ENCODE peak calls at places on chromosomes 5 and 9, in five cellular contexts. One of them, this sample, is unnamed.

GRCh38 chr5:139814704-139815280 is 19.2 kb downstream of the PSD2 start:
- DNase-seq in bronchial epithelial cell: no peak
- DNase-seq in endothelial cell of umbilical vein: no peak
- DNase-seq in sigmoid colon: no peak
- DNase-seq in brain microvascular endothelial cell: no peak
- DNase-seq in this sample: no peak

GRCh38 chr9:117046666-117047327 is 359.7 kb downstream of the TRIM32 start:
- DNase-seq in brain microvascular endothelial cell: no peak
- DNase-seq in sigmoid colon: no peak
- DNase-seq in bronchial epithelial cell: peak
- DNase-seq in endothelial cell of umbilical vein: no peak
- DNase-seq in this sample: no peak

GRCh38 chr9:37378613-37379004 is 43.9 kb upstream of the GRHPR start:
- DNase-seq in endothelial cell of umbilical vein: no peak
- DNase-seq in sigmoid colon: no peak
- DNase-seq in bronchial epithelial cell: no peak
- DNase-seq in brain microvascular endothelial cell: no peak
- DNase-seq in this sample: no peak

GRCh38 chr5:147898875-147899401 is 7.4 kb downstream of the C5orf46 start:
- DNase-seq in brain microvascular endothelial cell: no peak
- DNase-seq in sigmoid colon: no peak
- DNase-seq in bronchial epithelial cell: peak
- DNase-seq in endothelial cell of umbilical vein: peak
- DNase-seq in this sample: no peak

GRCh38 chr9:134628354-134628736 is 13.3 kb upstream of the COL5A1 start:
- DNase-seq in sigmoid colon: no peak
- DNase-seq in brain microvascular endothelial cell: no peak
- DNase-seq in bronchial epithelial cell: no peak
- DNase-seq in endothelial cell of umbilical vein: no peak
- DNase-seq in this sample: no peak

GRCh38 chr5:88804444-88804843 is 78.5 kb downstream of the MEF2C start:
- DNase-seq in brain microvascular endothelial cell: no peak
- DNase-seq in sigmoid colon: no peak
- DNase-seq in bronchial epithelial cell: no peak
- DNase-seq in endothelial cell of umbilical vein: no peak
- DNase-seq in this sample: no peak

GRCh38 chr9:108040783-108041182 is 551.2 kb upstream of the KLF4 start:
- DNase-seq in brain microvascular endothelial cell: peak
- DNase-seq in bronchial epithelial cell: peak
- DNase-seq in sigmoid colon: no peak
- DNase-seq in endothelial cell of umbilical vein: no peak
- DNase-seq in this sample: no peak

GRCh38 chr5:77358566-77359205 is 133.4 kb downstream of the WDR41 start:
- DNase-seq in bronchial epithelial cell: peak
- DNase-seq in endothelial cell of umbilical vein: no peak
- DNase-seq in sigmoid colon: no peak
- DNase-seq in brain microvascular endothelial cell: no peak
- DNase-seq in this sample: no peak

GRCh38 chr5:114789773-114790402 is 379.8 kb downstream of the TRIM36 start:
- DNase-seq in sigmoid colon: no peak
- DNase-seq in bronchial epithelial cell: peak
- DNase-seq in brain microvascular endothelial cell: no peak
- DNase-seq in endothelial cell of umbilical vein: no peak
- DNase-seq in this sample: no peak

GRCh38 chr9:123425261-123425821 is 69.3 kb downstream of the CRB2 start:
- DNase-seq in brain microvascular endothelial cell: no peak
- DNase-seq in sigmoid colon: no peak
- DNase-seq in endothelial cell of umbilical vein: no peak
- DNase-seq in bronchial epithelial cell: no peak
- DNase-seq in this sample: no peak

GRCh38 chr5:59001154-59001553 is 418.3 kb downstream of the RAB3C start:
- DNase-seq in endothelial cell of umbilical vein: no peak
- DNase-seq in brain microvascular endothelial cell: no peak
- DNase-seq in bronchial epithelial cell: no peak
- DNase-seq in sigmoid colon: no peak
- DNase-seq in this sample: no peak

GRCh38 chr5:15904894-15905805 is 274.4 kb downstream of the MARCHF11 start:
- DNase-seq in bronchial epithelial cell: no peak
- DNase-seq in brain microvascular endothelial cell: no peak
- DNase-seq in endothelial cell of umbilical vein: no peak
- DNase-seq in sigmoid colon: no peak
- DNase-seq in this sample: no peak

GRCh38 chr9:7216004-7216821 is 458.4 kb downstream of the KDM4C start:
- DNase-seq in bronchial epithelial cell: peak
- DNase-seq in brain microvascular endothelial cell: peak
- DNase-seq in endothelial cell of umbilical vein: no peak
- DNase-seq in sigmoid colon: no peak
- DNase-seq in this sample: no peak

GRCh38 chr5:141001466-141001853 is 35.2 kb downstream of the PCDHAC2 start:
- DNase-seq in endothelial cell of umbilical vein: no peak
- DNase-seq in bronchial epithelial cell: peak
- DNase-seq in brain microvascular endothelial cell: no peak
- DNase-seq in sigmoid colon: no peak
- DNase-seq in this sample: no peak
- H3K4me3 ChIP-seq in endothelial cell of umbilical vein: peak
- H3K4me3 ChIP-seq in bronchial epithelial cell: peak
- H3K4me3 ChIP-seq in brain microvascular endothelial cell: no peak
- H3K4me3 ChIP-seq in sigmoid colon: peak
- H3K4me3 ChIP-seq in this sample: no peak

GRCh38 chr9:100101608-100102007 is 2.6 kb downstream of the INVS start:
- DNase-seq in sigmoid colon: no peak
- DNase-seq in brain microvascular endothelial cell: no peak
- DNase-seq in endothelial cell of umbilical vein: no peak
- DNase-seq in bronchial epithelial cell: no peak
- DNase-seq in this sample: no peak

GRCh38 chr9:100098887-100099721 is at the start of the genes ERP44 and INVS:
- DNase-seq in endothelial cell of umbilical vein: peak
- DNase-seq in bronchial epithelial cell: peak
- DNase-seq in brain microvascular endothelial cell: peak
- DNase-seq in sigmoid colon: peak
- DNase-seq in this sample: peak

GRCh38 chr9:100098241-100098886 is 436 bp downstream of the ERP44 start:
- DNase-seq in brain microvascular endothelial cell: peak
- DNase-seq in bronchial epithelial cell: peak
- DNase-seq in endothelial cell of umbilical vein: peak
- DNase-seq in sigmoid colon: peak
- DNase-seq in this sample: peak

GRCh38 chr9:100099722-100100042 is 639 bp downstream of the INVS start:
- DNase-seq in endothelial cell of umbilical vein: no peak
- DNase-seq in sigmoid colon: peak
- DNase-seq in bronchial epithelial cell: no peak
- DNase-seq in brain microvascular endothelial cell: no peak
- DNase-seq in this sample: no peak

GRCh38 chr9:100100268-100100667 is 1.2 kb downstream of the INVS start:
- DNase-seq in brain microvascular endothelial cell: no peak
- DNase-seq in endothelial cell of umbilical vein: no peak
- DNase-seq in bronchial epithelial cell: no peak
- DNase-seq in sigmoid colon: no peak
- DNase-seq in this sample: no peak
- H3K4me3 ChIP-seq in brain microvascular endothelial cell: no peak
- H3K4me3 ChIP-seq in endothelial cell of umbilical vein: peak
- H3K4me3 ChIP-seq in bronchial epithelial cell: no peak
- H3K4me3 ChIP-seq in sigmoid colon: peak
- H3K4me3 ChIP-seq in this sample: no peak

DNA sequence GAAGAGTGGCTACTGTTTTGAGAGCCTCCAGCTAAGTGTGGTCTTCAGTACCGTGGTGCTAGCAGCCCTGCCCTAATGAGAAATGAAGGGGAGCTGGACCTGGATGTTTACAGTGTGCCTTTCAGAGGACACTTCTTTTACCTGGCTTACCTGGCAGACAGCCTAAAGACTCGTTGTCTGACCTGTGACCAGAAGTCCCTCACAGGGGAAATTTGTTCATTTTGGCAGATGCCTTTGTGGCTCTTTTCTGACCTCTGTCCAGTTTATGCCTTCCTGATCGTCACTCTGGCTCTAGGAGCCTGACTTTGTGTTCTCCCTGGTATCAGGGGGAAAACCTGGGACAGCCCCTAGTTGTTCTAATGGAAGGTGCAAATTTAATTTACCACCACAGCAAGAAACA is 475.1 kb downstream of the DMRTA1 start:
- DNase-seq in brain microvascular endothelial cell: no peak
- DNase-seq in endothelial cell of umbilical vein: no peak
- DNase-seq in bronchial epithelial cell: no peak
- DNase-seq in sigmoid colon: no peak
- DNase-seq in this sample: no peak
- H3K4me3 ChIP-seq in brain microvascular endothelial cell: no peak
- H3K4me3 ChIP-seq in endothelial cell of umbilical vein: no peak
- H3K4me3 ChIP-seq in bronchial epithelial cell: no peak
- H3K4me3 ChIP-seq in sigmoid colon: no peak
- H3K4me3 ChIP-seq in this sample: no peak

GRCh38 chr5:102670224-102670836 is 84.8 kb upstream of the PAM start:
- DNase-seq in bronchial epithelial cell: no peak
- DNase-seq in brain microvascular endothelial cell: peak
- DNase-seq in endothelial cell of umbilical vein: peak
- DNase-seq in sigmoid colon: no peak
- DNase-seq in this sample: no peak
- H3K4me3 ChIP-seq in bronchial epithelial cell: no peak
- H3K4me3 ChIP-seq in brain microvascular endothelial cell: no peak
- H3K4me3 ChIP-seq in endothelial cell of umbilical vein: no peak
- H3K4me3 ChIP-seq in sigmoid colon: no peak
- H3K4me3 ChIP-seq in this sample: no peak

GRCh38 chr5:51573835-51574234 is 190.6 kb downstream of the ISL1 start:
- DNase-seq in sigmoid colon: no peak
- DNase-seq in brain microvascular endothelial cell: no peak
- DNase-seq in endothelial cell of umbilical vein: no peak
- DNase-seq in bronchial epithelial cell: no peak
- DNase-seq in this sample: no peak
- H3K4me3 ChIP-seq in sigmoid colon: no peak
- H3K4me3 ChIP-seq in brain microvascular endothelial cell: no peak
- H3K4me3 ChIP-seq in endothelial cell of umbilical vein: no peak
- H3K4me3 ChIP-seq in bronchial epithelial cell: no peak
- H3K4me3 ChIP-seq in this sample: no peak

DNA sequence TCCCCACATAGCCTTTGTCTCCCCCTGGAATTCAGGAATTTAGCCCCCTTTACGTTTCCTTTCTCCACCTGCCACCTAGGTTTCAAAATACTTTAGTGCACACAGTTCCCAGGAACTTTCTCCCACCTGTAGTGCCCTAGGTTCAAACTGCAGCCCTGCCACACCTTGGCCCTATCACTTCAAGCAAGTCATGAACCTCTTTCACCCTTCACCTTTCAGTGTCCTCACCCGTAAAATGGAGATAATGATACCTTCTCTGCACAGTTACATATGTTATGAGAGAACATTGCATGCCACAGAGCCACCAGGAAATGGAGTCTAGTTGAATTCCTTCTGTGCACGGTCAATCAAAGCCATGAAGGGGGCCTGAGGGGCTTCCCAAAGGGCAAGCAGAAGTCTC is 9.8 kb upstream of the EEIG1 start:
- DNase-seq in brain microvascular endothelial cell: no peak
- DNase-seq in endothelial cell of umbilical vein: no peak
- DNase-seq in sigmoid colon: no peak
- DNase-seq in bronchial epithelial cell: no peak
- DNase-seq in this sample: no peak
- H3K4me3 ChIP-seq in brain microvascular endothelial cell: no peak
- H3K4me3 ChIP-seq in endothelial cell of umbilical vein: no peak
- H3K4me3 ChIP-seq in sigmoid colon: no peak
- H3K4me3 ChIP-seq in bronchial epithelial cell: no peak
- H3K4me3 ChIP-seq in this sample: no peak

DNA sequence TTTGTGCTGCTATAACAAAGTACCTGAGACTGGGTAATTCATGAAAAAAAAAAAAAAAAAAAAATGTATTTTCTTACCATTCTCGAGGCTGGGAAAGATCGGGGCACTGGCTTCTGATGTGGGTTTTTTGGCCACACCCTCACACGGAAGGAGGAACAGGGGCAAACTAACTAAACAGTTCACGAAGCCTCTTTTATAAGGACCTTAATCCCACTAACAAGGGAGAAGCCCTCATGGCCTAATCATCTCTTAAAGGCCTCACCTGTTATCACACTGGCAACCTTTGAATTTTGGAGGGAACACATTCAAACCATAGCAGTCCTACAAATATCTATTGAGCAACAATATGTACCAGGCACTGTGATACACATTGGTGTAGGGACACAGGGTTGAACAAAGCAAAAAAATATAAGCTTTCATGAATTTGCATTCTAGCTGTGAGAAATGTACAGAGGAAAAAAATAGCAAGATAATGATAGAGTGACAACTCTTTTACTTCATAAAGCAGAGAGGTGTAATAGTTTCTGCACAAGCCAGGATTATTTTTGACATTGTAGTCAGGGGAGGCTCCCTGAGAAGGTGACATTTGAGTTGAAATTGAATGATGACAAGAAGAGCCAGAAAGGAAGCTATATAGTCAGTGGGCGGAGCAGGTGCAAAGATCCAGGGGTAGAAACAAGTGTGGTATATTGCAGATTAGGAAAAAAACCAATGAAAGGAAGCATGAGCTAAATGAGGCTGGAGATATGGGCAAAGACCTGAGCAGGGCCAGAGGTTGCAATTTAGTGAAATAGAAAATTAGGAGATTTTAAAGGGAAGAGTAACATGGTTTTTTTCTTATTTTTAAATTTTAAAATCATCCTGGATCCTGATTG is 68.1 kb upstream of the GRAMD2B start:
- DNase-seq in sigmoid colon: no peak
- DNase-seq in brain microvascular endothelial cell: no peak
- DNase-seq in bronchial epithelial cell: no peak
- DNase-seq in endothelial cell of umbilical vein: no peak
- DNase-seq in this sample: no peak
- H3K4me3 ChIP-seq in sigmoid colon: no peak
- H3K4me3 ChIP-seq in brain microvascular endothelial cell: no peak
- H3K4me3 ChIP-seq in bronchial epithelial cell: no peak
- H3K4me3 ChIP-seq in endothelial cell of umbilical vein: no peak
- H3K4me3 ChIP-seq in this sample: no peak

This sample was measured in effector memory CD4-positive, alpha-beta T cell.